ENCODE peak calls at places on chromosomes 11 and 22, in five cellular contexts. R is endodermal cell, L is coronary artery, T is sigmoid colon, U is fibroblast of mammary gland. K is an unnamed sample.

GRCh38 chr22:46052331-46052771 is 75.4 kb upstream of the WNT7B start:
- DNase-seq in R (peak; percentile 39), L (peak; percentile 70), U (no peak), T (peak; percentile 72), K (no peak)

GRCh38 chr11:26442131-26442530 is 110.2 kb downstream of the ANO3 start:
- DNase-seq in R (no peak), L (no peak), U (peak; percentile 95), T (no peak), K (peak; percentile 2)

GRCh38 chr11:73382183-73382582 is 6.0 kb downstream of the RELT start:
- DNase-seq in U (no peak), L (no peak), T (no peak), R (no peak), K (no peak)

GRCh38 chr11:72136677-72137255 is 1.2 kb downstream of the FOLR3 start:
- DNase-seq in L (no peak), T (no peak), R (no peak), U (no peak), K (no peak)

GRCh38 chr11:16788141-16789060 is 50.0 kb downstream of the C11orf58 start:
- DNase-seq in L (no peak), R (peak; percentile 94), U (peak; percentile 88), T (peak; percentile 80), K (peak; percentile 94)

GRCh38 chr11:32436751-32437405 is 1.5 kb upstream of the WT1 start:
- DNase-seq in U (no peak), R (peak; percentile 75), L (no peak), T (no peak), K (no peak)

GRCh38 chr11:1271002-1271401 is 38.4 kb downstream of the TOLLIP start:
- DNase-seq in T (no peak), L (no peak), R (peak; percentile 72), U (no peak), K (no peak)

GRCh38 chr11:1869427-1870325 is 16.8 kb downstream of the LSP1 start:
- DNase-seq in R (no peak), L (no peak), U (no peak), T (no peak), K (no peak)

GRCh38 chr11:63769044-63769718 is 606 bp upstream of the ZFTA start:
- DNase-seq in T (peak; percentile 76), R (peak; percentile 66), U (peak; percentile 27), L (no peak), K (no peak)

GRCh38 chr22:37559901-37560681 is at the start of gene CDC42EP1:
- DNase-seq in L (peak; percentile 87), T (peak; percentile 84), R (peak; percentile 85), U (peak; percentile 39), K (peak; percentile 56)

GRCh38 chr22:30718491-30718890 is 23.8 kb downstream of the OSBP2 start:
- DNase-seq in U (no peak), L (no peak), T (no peak), R (no peak), K (no peak)

GRCh38 chr11:24513837-24514594 is 17.2 kb downstream of the LUZP2 start:
- DNase-seq in L (no peak), U (no peak), T (no peak), R (no peak), K (no peak)

GRCh38 chr11:69102732-69103615 is 52.8 kb upstream of the SMIM38 start:
- DNase-seq in L (no peak), R (peak; percentile 78), U (peak; percentile 10), T (no peak), K (no peak)

GRCh38 chr11:66192181-66192888 is 76.1 kb upstream of the RAB1B start:
- DNase-seq in L (no peak), U (no peak), T (no peak), R (no peak), K (no peak)

GRCh38 chr22:32901925-32902324 is 100.4 kb downstream of the TIMP3 start:
- DNase-seq in R (peak; percentile 43), U (no peak), L (no peak), T (no peak), K (no peak)

GRCh38 chr11:112731538-112731937 is 229.7 kb upstream of the NCAM1 start:
- DNase-seq in L (peak; percentile 53), T (no peak), U (no peak), R (no peak), K (no peak)

GRCh38 chr11:116078101-116078561 is 573.9 kb upstream of the CADM1 start:
- DNase-seq in U (no peak), T (no peak), L (no peak), R (peak; percentile 85), K (no peak)

GRCh38 chr11:112693781-112694180 is 267.4 kb upstream of the NCAM1 start:
- DNase-seq in R (no peak), U (no peak), T (no peak), L (no peak), K (no peak)

GRCh38 chr11:77547863-77548551 is 41.7 kb upstream of the AQP11 start:
- DNase-seq in T (no peak), L (no peak), R (peak; percentile 83), U (peak; percentile 77), K (peak; percentile 77)

GRCh38 chr11:102760355-102761035 is 19.9 kb downstream of the MMP10 start:
- DNase-seq in U (peak; percentile 97), L (no peak), T (no peak), R (no peak), K (peak; percentile 80)

GRCh38 chr11:64764753-64765152 is 5.0 kb upstream of the PYGM start:
- DNase-seq in R (peak; percentile 38), L (no peak), U (no peak), T (no peak), K (no peak)

GRCh38 chr11:17743808-17744119 is 9.2 kb downstream of the KCNC1 start:
- DNase-seq in L (no peak), U (peak; percentile 68), T (peak; percentile 28), R (no peak), K (peak; percentile 43)

GRCh38 chr11:128302425-128303186 is 284.8 kb downstream of the ETS1 start:
- DNase-seq in U (no peak), R (no peak), L (no peak), T (no peak), K (no peak)

GRCh38 chr11:94201004-94201465 is 72.4 kb downstream of the PANX1 start:
- DNase-seq in T (no peak), L (no peak), R (no peak), U (peak; percentile 92), K (no peak)

GRCh38 chr22:37173709-37174108 is 14.3 kb downstream of the C1QTNF6 start:
- DNase-seq in U (peak; percentile 93), R (peak; percentile 31), T (peak; percentile 79), L (peak; percentile 68), K (peak; percentile 51)

GRCh38 chr11:34105079-34105956 is at the start of gene NAT10:
- DNase-seq in U (peak; percentile 99), T (peak; percentile 99), L (peak; percentile 98), R (peak; percentile 98), K (peak; percentile 98)
- TF ChIP-seq CTCF in U (no peak), T (no peak), L (no peak), R (peak; percentile 22), K (no peak)

GRCh38 chr11:19306570-19306969 is 65.8 kb upstream of the E2F8 start:
- DNase-seq in L (no peak), R (no peak), T (no peak), U (no peak), K (no peak)

GRCh38 chr11:19307498-19307897 is 66.8 kb upstream of the E2F8 start:
- DNase-seq in R (no peak), T (no peak), L (no peak), U (no peak), K (no peak)

GRCh38 chr11:19315511-19315910 is 74.8 kb upstream of the E2F8 start:
- DNase-seq in T (no peak), U (no peak), R (no peak), L (no peak), K (no peak)

GRCh38 chr11:19313140-19313539 is 72.4 kb upstream of the E2F8 start:
- DNase-seq in R (no peak), L (no peak), U (no peak), T (no peak), K (no peak)

GRCh38 chr11:19311306-19312030 is 70.7 kb upstream of the E2F8 start:
- DNase-seq in U (peak; percentile 61), R (peak; percentile 93), T (peak; percentile 75), L (no peak), K (peak; percentile 71)
- TF ChIP-seq CTCF in U (peak; percentile 94), R (peak; percentile 90), T (peak; percentile 21), L (peak; percentile 80), K (peak; percentile 59)

GRCh38 chr11:104529916-104530315 is 366.0 kb upstream of the PDGFD start:
- DNase-seq in R (no peak), T (no peak), L (no peak), U (peak; percentile 33), K (no peak)

GRCh38 chr11:104529213-104529612 is 365.3 kb upstream of the PDGFD start:
- DNase-seq in T (no peak), L (no peak), U (peak; percentile 40), R (no peak), K (no peak)

GRCh38 chr11:104534268-104534667 is 364.0 kb downstream of the CASP12 start:
- DNase-seq in L (no peak), R (no peak), T (no peak), U (peak; percentile 74), K (peak; percentile 59)

GRCh38 chr11:104531894-104532293 is 366.4 kb downstream of the CASP12 start:
- DNase-seq in U (no peak), R (no peak), T (no peak), L (no peak), K (no peak)

DNA sequence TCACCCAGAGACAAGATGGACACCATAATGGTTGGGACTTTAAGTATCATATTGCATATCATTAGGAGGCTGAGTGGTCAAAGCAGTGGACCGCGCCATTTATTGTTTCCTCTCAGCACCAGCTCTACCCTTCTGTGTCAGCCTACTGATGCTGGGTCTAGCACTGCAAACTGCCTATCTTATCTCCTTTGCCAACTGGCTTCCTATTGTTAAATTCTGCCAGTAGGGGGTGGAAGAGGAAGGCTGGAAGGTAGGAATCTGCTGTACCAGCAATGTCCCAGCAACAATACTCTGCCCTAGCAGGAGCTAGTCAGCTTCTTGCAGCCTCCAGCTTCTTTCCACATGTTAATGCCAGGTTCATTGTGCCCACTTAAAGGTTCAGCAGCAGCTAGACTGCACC is 367.1 kb upstream of the PDGFD start:
- DNase-seq in T (no peak), L (no peak), U (peak; percentile 14), R (peak; percentile 62), K (peak; percentile 13)
- TF ChIP-seq CTCF in T (no peak), L (no peak), U (peak; percentile 41), R (peak; percentile 69), K (no peak)

GRCh38 chr11:86632499-86633269 is 39.7 kb downstream of the ME3 start:
- DNase-seq in T (peak; percentile 66), R (peak; percentile 89), L (no peak), U (peak; percentile 98), K (peak; percentile 79)
- TF ChIP-seq CTCF in T (no peak), R (peak; percentile 70), L (peak; percentile 24), U (peak; percentile 13), K (no peak)

GRCh38 chr11:111069076-111069475 is 176.4 kb upstream of the POU2AF2 start:
- DNase-seq in T (no peak), L (no peak), U (peak; percentile 69), R (peak; percentile 72), K (peak; percentile 3)
- TF ChIP-seq CTCF in T (no peak), L (no peak), U (peak; percentile 45), R (peak; percentile 79), K (no peak)

K was measured in MCF 10A.